ENCODE peak calls at places on chromosomes 16 and 17, in ten cellular contexts. One of them, this sample, is unnamed.

GRCh38 chr16:55572439-55572838 is 6.0 kb downstream of the CAPNS2 start:
- DNase-seq in thoracic aorta: no peak
- DNase-seq in IMR-90: no peak
- DNase-seq in cardiac fibroblast: peak
- DNase-seq in transverse colon: no peak
- DNase-seq in dorsolateral prefrontal cortex: no peak
- DNase-seq in B cell: no peak
- DNase-seq in lung: no peak
- DNase-seq in tibial artery: no peak
- DNase-seq in fibroblast of the aortic adventitia: peak
- DNase-seq in this sample: peak

GRCh38 chr16:78866556-78866955 is 734.0 kb downstream of the MAF start:
- DNase-seq in B cell: no peak
- DNase-seq in tibial artery: no peak
- DNase-seq in IMR-90: no peak
- DNase-seq in thoracic aorta: no peak
- DNase-seq in transverse colon: no peak
- DNase-seq in dorsolateral prefrontal cortex: no peak
- DNase-seq in lung: no peak
- DNase-seq in cardiac fibroblast: no peak
- DNase-seq in fibroblast of the aortic adventitia: no peak
- DNase-seq in this sample: no peak

GRCh38 chr17:16007439-16007838 is 7.8 kb downstream of the TTC19 start:
- DNase-seq in dorsolateral prefrontal cortex: no peak
- DNase-seq in thoracic aorta: no peak
- DNase-seq in tibial artery: no peak
- DNase-seq in cardiac fibroblast: no peak
- DNase-seq in IMR-90: no peak
- DNase-seq in fibroblast of the aortic adventitia: no peak
- DNase-seq in lung: no peak
- DNase-seq in transverse colon: no peak
- DNase-seq in B cell: no peak
- DNase-seq in this sample: no peak

GRCh38 chr16:3021449-3022207 is 1.5 kb downstream of the TNFRSF12A start:
- DNase-seq in IMR-90: peak
- DNase-seq in tibial artery: peak
- DNase-seq in fibroblast of the aortic adventitia: peak
- DNase-seq in lung: peak
- DNase-seq in cardiac fibroblast: peak
- DNase-seq in thoracic aorta: peak
- DNase-seq in dorsolateral prefrontal cortex: no peak
- DNase-seq in B cell: peak
- DNase-seq in transverse colon: peak
- DNase-seq in this sample: peak

GRCh38 chr16:23952128-23953041 is 116.6 kb downstream of the PRKCB start:
- DNase-seq in tibial artery: no peak
- DNase-seq in dorsolateral prefrontal cortex: peak
- DNase-seq in fibroblast of the aortic adventitia: no peak
- DNase-seq in IMR-90: peak
- DNase-seq in B cell: peak
- DNase-seq in transverse colon: no peak
- DNase-seq in cardiac fibroblast: no peak
- DNase-seq in thoracic aorta: no peak
- DNase-seq in lung: no peak
- DNase-seq in this sample: no peak

GRCh38 chr17:13520899-13521572 is 80.7 kb downstream of the HS3ST3A1 start:
- DNase-seq in B cell: no peak
- DNase-seq in fibroblast of the aortic adventitia: peak
- DNase-seq in transverse colon: no peak
- DNase-seq in IMR-90: peak
- DNase-seq in lung: no peak
- DNase-seq in thoracic aorta: no peak
- DNase-seq in tibial artery: no peak
- DNase-seq in dorsolateral prefrontal cortex: no peak
- DNase-seq in cardiac fibroblast: peak
- DNase-seq in this sample: peak

GRCh38 chr16:81547919-81548216 is 103.3 kb downstream of the CMIP start:
- DNase-seq in dorsolateral prefrontal cortex: no peak
- DNase-seq in tibial artery: no peak
- DNase-seq in cardiac fibroblast: no peak
- DNase-seq in B cell: no peak
- DNase-seq in transverse colon: no peak
- DNase-seq in fibroblast of the aortic adventitia: no peak
- DNase-seq in lung: no peak
- DNase-seq in thoracic aorta: no peak
- DNase-seq in IMR-90: no peak
- DNase-seq in this sample: no peak

GRCh38 chr17:5416886-5417285 is 2.6 kb downstream of the NUP88 start:
- DNase-seq in IMR-90: no peak
- DNase-seq in transverse colon: peak
- DNase-seq in fibroblast of the aortic adventitia: no peak
- DNase-seq in thoracic aorta: no peak
- DNase-seq in tibial artery: no peak
- DNase-seq in lung: no peak
- DNase-seq in B cell: no peak
- DNase-seq in dorsolateral prefrontal cortex: no peak
- DNase-seq in cardiac fibroblast: no peak
- DNase-seq in this sample: no peak

GRCh38 chr17:19659366-19660177 is 11.0 kb downstream of the ALDH3A2 start:
- DNase-seq in tibial artery: no peak
- DNase-seq in transverse colon: no peak
- DNase-seq in dorsolateral prefrontal cortex: no peak
- DNase-seq in fibroblast of the aortic adventitia: no peak
- DNase-seq in IMR-90: no peak
- DNase-seq in cardiac fibroblast: no peak
- DNase-seq in thoracic aorta: no peak
- DNase-seq in B cell: no peak
- DNase-seq in lung: no peak
- DNase-seq in this sample: no peak

GRCh38 chr16:85346404-85347212 is 234.3 kb upstream of the CIBAR2 start:
- DNase-seq in thoracic aorta: no peak
- DNase-seq in lung: no peak
- DNase-seq in transverse colon: no peak
- DNase-seq in IMR-90: no peak
- DNase-seq in dorsolateral prefrontal cortex: no peak
- DNase-seq in B cell: no peak
- DNase-seq in fibroblast of the aortic adventitia: no peak
- DNase-seq in tibial artery: no peak
- DNase-seq in cardiac fibroblast: no peak
- DNase-seq in this sample: no peak

GRCh38 chr17:38554430-38555350 is 51.1 kb downstream of the SRCIN1 start:
- DNase-seq in lung: no peak
- DNase-seq in thoracic aorta: no peak
- DNase-seq in dorsolateral prefrontal cortex: no peak
- DNase-seq in IMR-90: peak
- DNase-seq in tibial artery: no peak
- DNase-seq in B cell: no peak
- DNase-seq in fibroblast of the aortic adventitia: peak
- DNase-seq in transverse colon: no peak
- DNase-seq in cardiac fibroblast: peak
- DNase-seq in this sample: peak

GRCh38 chr17:10135539-10136257 is 62.7 kb downstream of the GAS7 start:
- DNase-seq in dorsolateral prefrontal cortex: no peak
- DNase-seq in lung: peak
- DNase-seq in fibroblast of the aortic adventitia: peak
- DNase-seq in cardiac fibroblast: peak
- DNase-seq in tibial artery: no peak
- DNase-seq in B cell: no peak
- DNase-seq in thoracic aorta: no peak
- DNase-seq in IMR-90: peak
- DNase-seq in transverse colon: peak
- DNase-seq in this sample: no peak

GRCh38 chr17:49123061-49123460 is 9.5 kb upstream of the B4GALNT2 start:
- DNase-seq in lung: no peak
- DNase-seq in cardiac fibroblast: no peak
- DNase-seq in dorsolateral prefrontal cortex: no peak
- DNase-seq in fibroblast of the aortic adventitia: no peak
- DNase-seq in B cell: no peak
- DNase-seq in IMR-90: no peak
- DNase-seq in thoracic aorta: no peak
- DNase-seq in transverse colon: no peak
- DNase-seq in tibial artery: no peak
- DNase-seq in this sample: no peak

DNA sequence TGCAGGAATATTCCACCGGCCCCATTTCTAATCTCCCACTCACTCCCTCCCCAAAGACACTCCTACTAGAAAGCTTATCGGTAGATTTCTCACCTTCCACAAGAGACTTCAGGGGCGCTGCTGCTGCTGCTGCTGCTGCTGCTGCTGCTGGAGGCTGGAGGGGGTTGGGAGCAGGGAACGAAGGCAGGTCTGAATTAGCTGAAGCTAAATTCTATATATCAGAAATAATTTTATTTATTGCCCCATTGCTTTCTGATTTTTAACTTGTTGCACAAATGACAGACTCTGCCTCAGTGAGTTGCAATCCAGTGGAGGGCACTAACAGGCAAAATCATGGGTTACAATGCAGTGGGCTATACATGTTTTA is 25.8 kb upstream of the HLF start:
- DNase-seq in IMR-90: no peak
- DNase-seq in thoracic aorta: no peak
- DNase-seq in tibial artery: no peak
- DNase-seq in cardiac fibroblast: no peak
- DNase-seq in fibroblast of the aortic adventitia: no peak
- DNase-seq in B cell: no peak
- DNase-seq in transverse colon: no peak
- DNase-seq in lung: no peak
- DNase-seq in dorsolateral prefrontal cortex: peak
- DNase-seq in this sample: no peak
- TF ChIP-seq CTCF in IMR-90: no peak
- TF ChIP-seq CTCF in thoracic aorta: no peak
- TF ChIP-seq CTCF in tibial artery: no peak
- TF ChIP-seq CTCF in cardiac fibroblast: no peak
- TF ChIP-seq CTCF in fibroblast of the aortic adventitia: no peak
- TF ChIP-seq CTCF in B cell: no peak
- TF ChIP-seq CTCF in transverse colon: no peak
- TF ChIP-seq CTCF in lung: no peak
- TF ChIP-seq CTCF in dorsolateral prefrontal cortex: no peak
- TF ChIP-seq CTCF in this sample: no peak

GRCh38 chr16:67844441-67844840 is 2.3 kb upstream of the NUTF2 start:
- DNase-seq in transverse colon: no peak
- DNase-seq in IMR-90: peak
- DNase-seq in dorsolateral prefrontal cortex: no peak
- DNase-seq in tibial artery: no peak
- DNase-seq in thoracic aorta: no peak
- DNase-seq in B cell: no peak
- DNase-seq in fibroblast of the aortic adventitia: peak
- DNase-seq in lung: no peak
- DNase-seq in cardiac fibroblast: peak
- DNase-seq in this sample: peak
- TF ChIP-seq CTCF in transverse colon: no peak
- TF ChIP-seq CTCF in IMR-90: no peak
- TF ChIP-seq CTCF in dorsolateral prefrontal cortex: no peak
- TF ChIP-seq CTCF in tibial artery: no peak
- TF ChIP-seq CTCF in thoracic aorta: no peak
- TF ChIP-seq CTCF in B cell: no peak
- TF ChIP-seq CTCF in fibroblast of the aortic adventitia: peak
- TF ChIP-seq CTCF in lung: no peak
- TF ChIP-seq CTCF in cardiac fibroblast: peak
- TF ChIP-seq CTCF in this sample: peak

GRCh38 chr16:70735141-70735979 is 49.5 kb upstream of the MTSS2 start:
- DNase-seq in lung: no peak
- DNase-seq in tibial artery: no peak
- DNase-seq in fibroblast of the aortic adventitia: peak
- DNase-seq in B cell: no peak
- DNase-seq in transverse colon: no peak
- DNase-seq in cardiac fibroblast: peak
- DNase-seq in thoracic aorta: no peak
- DNase-seq in dorsolateral prefrontal cortex: no peak
- DNase-seq in IMR-90: peak
- DNase-seq in this sample: no peak

GRCh38 chr16:70737377-70738082 is 51.7 kb upstream of the MTSS2 start:
- DNase-seq in cardiac fibroblast: peak
- DNase-seq in IMR-90: peak
- DNase-seq in B cell: peak
- DNase-seq in lung: peak
- DNase-seq in tibial artery: peak
- DNase-seq in dorsolateral prefrontal cortex: no peak
- DNase-seq in fibroblast of the aortic adventitia: peak
- DNase-seq in transverse colon: peak
- DNase-seq in thoracic aorta: no peak
- DNase-seq in this sample: no peak

GRCh38 chr16:70736454-70737376 is 50.9 kb upstream of the MTSS2 start:
- DNase-seq in transverse colon: no peak
- DNase-seq in fibroblast of the aortic adventitia: no peak
- DNase-seq in thoracic aorta: no peak
- DNase-seq in IMR-90: peak
- DNase-seq in B cell: no peak
- DNase-seq in cardiac fibroblast: no peak
- DNase-seq in lung: no peak
- DNase-seq in dorsolateral prefrontal cortex: no peak
- DNase-seq in tibial artery: no peak
- DNase-seq in this sample: no peak

GRCh38 chr16:70730944-70731343 is 45.1 kb upstream of the MTSS2 start:
- DNase-seq in cardiac fibroblast: no peak
- DNase-seq in IMR-90: no peak
- DNase-seq in tibial artery: no peak
- DNase-seq in thoracic aorta: no peak
- DNase-seq in dorsolateral prefrontal cortex: no peak
- DNase-seq in transverse colon: no peak
- DNase-seq in lung: no peak
- DNase-seq in B cell: no peak
- DNase-seq in fibroblast of the aortic adventitia: no peak
- DNase-seq in this sample: no peak

GRCh38 chr16:70734522-70734921 is 48.7 kb upstream of the MTSS2 start:
- DNase-seq in fibroblast of the aortic adventitia: no peak
- DNase-seq in thoracic aorta: no peak
- DNase-seq in tibial artery: no peak
- DNase-seq in dorsolateral prefrontal cortex: no peak
- DNase-seq in lung: no peak
- DNase-seq in B cell: no peak
- DNase-seq in cardiac fibroblast: no peak
- DNase-seq in transverse colon: no peak
- DNase-seq in IMR-90: no peak
- DNase-seq in this sample: no peak
- TF ChIP-seq CTCF in fibroblast of the aortic adventitia: no peak
- TF ChIP-seq CTCF in thoracic aorta: no peak
- TF ChIP-seq CTCF in tibial artery: no peak
- TF ChIP-seq CTCF in dorsolateral prefrontal cortex: no peak
- TF ChIP-seq CTCF in lung: no peak
- TF ChIP-seq CTCF in B cell: no peak
- TF ChIP-seq CTCF in cardiac fibroblast: no peak
- TF ChIP-seq CTCF in transverse colon: no peak
- TF ChIP-seq CTCF in IMR-90: no peak
- TF ChIP-seq CTCF in this sample: no peak

GRCh38 chr17:43094129-43094834 is 30.9 kb downstream of the BRCA1 start:
- DNase-seq in transverse colon: no peak
- DNase-seq in lung: no peak
- DNase-seq in thoracic aorta: peak
- DNase-seq in fibroblast of the aortic adventitia: peak
- DNase-seq in IMR-90: peak
- DNase-seq in tibial artery: no peak
- DNase-seq in B cell: no peak
- DNase-seq in cardiac fibroblast: peak
- DNase-seq in dorsolateral prefrontal cortex: no peak
- DNase-seq in this sample: no peak
- TF ChIP-seq CTCF in transverse colon: no peak
- TF ChIP-seq CTCF in lung: no peak
- TF ChIP-seq CTCF in thoracic aorta: no peak
- TF ChIP-seq CTCF in fibroblast of the aortic adventitia: no peak
- TF ChIP-seq CTCF in IMR-90: no peak
- TF ChIP-seq CTCF in tibial artery: no peak
- TF ChIP-seq CTCF in B cell: no peak
- TF ChIP-seq CTCF in cardiac fibroblast: no peak
- TF ChIP-seq CTCF in dorsolateral prefrontal cortex: no peak
- TF ChIP-seq CTCF in this sample: no peak

GRCh38 chr16:84209989-84210388 is 19.0 kb downstream of the ADAD2 start:
- DNase-seq in lung: no peak
- DNase-seq in thoracic aorta: no peak
- DNase-seq in dorsolateral prefrontal cortex: no peak
- DNase-seq in fibroblast of the aortic adventitia: no peak
- DNase-seq in tibial artery: no peak
- DNase-seq in B cell: no peak
- DNase-seq in transverse colon: no peak
- DNase-seq in cardiac fibroblast: no peak
- DNase-seq in IMR-90: peak
- DNase-seq in this sample: no peak
- TF ChIP-seq CTCF in lung: no peak
- TF ChIP-seq CTCF in thoracic aorta: no peak
- TF ChIP-seq CTCF in dorsolateral prefrontal cortex: no peak
- TF ChIP-seq CTCF in fibroblast of the aortic adventitia: no peak
- TF ChIP-seq CTCF in tibial artery: no peak
- TF ChIP-seq CTCF in B cell: no peak
- TF ChIP-seq CTCF in transverse colon: no peak
- TF ChIP-seq CTCF in cardiac fibroblast: no peak
- TF ChIP-seq CTCF in IMR-90: no peak
- TF ChIP-seq CTCF in this sample: no peak